ENCODE peak calls at places on chromosomes 16 and 17, in ten cellular contexts. K is HFFc6; T is nephron progenitor cell; S is pancreas; U is A549; D is CD4-positive, alpha-beta T cell; E is stomach; W is esophagus squamous epithelium; G is endothelial cell of umbilical vein; N is lower leg skin. C is an unnamed sample.
A peak's percentile ranks its signal among the peaks of the same experiment; 100 is the strongest.

GRCh38 chr16:69725480-69726312 is 664 bp downstream of the NQO1 start:
- DNase-seq in W (no peak), D (no peak), K (no peak), G (no peak), S (no peak), N (no peak), T (no peak), U (no peak), E (peak; percentile 25), C (no peak)

GRCh38 chr16:73473713-73474112 is 425.8 kb upstream of the ZFHX3 start:
- DNase-seq in T (no peak), E (no peak), K (no peak), S (no peak), U (no peak), D (no peak), N (no peak), G (no peak), W (no peak), C (no peak)

GRCh38 chr17:22514767-22515320 is 822.5 kb downstream of the KCNJ18 start:
- DNase-seq in T (no peak), W (no peak), G (no peak), N (no peak), K (no peak), S (no peak), E (no peak), D (no peak), U (no peak), C (peak; percentile 82)

GRCh38 chr17:64281962-64282752 is 19.1 kb upstream of the TEX2 start:
- DNase-seq in G (peak; percentile 87), U (peak; percentile 88), N (peak; percentile 31), S (peak; percentile 49), E (peak; percentile 68), T (peak; percentile 56), D (peak; percentile 9), K (peak; percentile 47), W (no peak), C (no peak)

GRCh38 chr16:52912565-52913173 is 140.0 kb downstream of the CHD9NB start:
- DNase-seq in K (peak; percentile 16), S (peak; percentile 60), T (peak; percentile 70), G (peak; percentile 48), N (peak; percentile 32), W (no peak), D (no peak), E (peak; percentile 85), U (peak; percentile 72), C (no peak)

GRCh38 chr17:19263621-19264010 is 26.4 kb downstream of the EPN2 start:
- DNase-seq in D (no peak), K (peak; percentile 68), T (no peak), U (no peak), S (no peak), E (no peak), G (peak; percentile 91), N (no peak), W (no peak), C (no peak)

GRCh38 chr16:89143911-89144675 is 27.5 kb upstream of the CDH15 start:
- DNase-seq in W (no peak), U (no peak), D (no peak), G (no peak), K (no peak), S (no peak), E (no peak), N (no peak), T (no peak), C (no peak)

GRCh38 chr17:78129385-78130079 is 977 bp upstream of the TMC6 start:
- DNase-seq in D (no peak), U (no peak), W (no peak), N (no peak), G (no peak), E (no peak), T (no peak), K (no peak), S (no peak), C (no peak)

GRCh38 chr16:50315346-50315997 is 49.1 kb downstream of the ADCY7 start:
- DNase-seq in K (no peak), T (no peak), D (no peak), U (no peak), S (no peak), G (no peak), W (no peak), N (no peak), E (no peak), C (no peak)

GRCh38 chr16:10817963-10818941 is at the start of gene TVP23A:
- DNase-seq in E (no peak), K (no peak), T (peak; percentile 78), W (no peak), D (no peak), S (no peak), G (no peak), U (no peak), N (no peak), C (no peak)

DNA sequence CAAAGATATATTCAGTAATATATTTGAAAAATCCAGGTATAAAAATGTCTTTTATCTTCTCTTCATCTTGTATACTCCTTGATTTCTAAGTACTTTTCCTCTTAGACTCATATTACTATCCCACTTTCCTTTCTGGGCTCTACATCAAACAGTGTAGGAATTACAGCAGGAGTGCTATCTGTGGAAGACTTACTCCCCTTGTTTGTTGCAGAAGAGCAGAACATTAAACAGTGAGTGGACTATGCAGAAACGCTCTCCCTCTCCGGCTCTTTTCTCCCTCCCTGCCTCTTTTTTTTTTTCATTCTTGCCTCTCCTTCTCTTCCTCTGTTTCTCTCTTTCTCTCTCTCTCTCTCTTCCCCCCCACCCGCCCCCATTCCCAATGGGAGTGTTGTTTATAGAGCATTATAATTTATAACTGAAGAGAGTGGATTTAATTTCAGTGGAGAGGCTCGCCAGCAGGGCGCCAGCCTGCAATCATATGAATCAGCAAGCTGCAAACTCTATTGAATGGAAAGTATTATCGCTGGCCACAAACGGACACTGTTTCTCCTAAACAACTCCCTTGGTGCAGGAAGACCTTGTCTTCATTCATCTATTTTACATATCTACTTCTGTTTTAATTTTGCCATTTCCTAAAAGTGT is 242.3 kb upstream of the TBX2 start:
- DNase-seq in E (no peak), W (no peak), K (peak; percentile 38), N (no peak), S (no peak), G (no peak), T (peak; percentile 10), D (no peak), U (peak; percentile 67), C (no peak)
- TF ChIP-seq CTCF in E (no peak), W (no peak), K (peak; percentile 38), N (no peak), S (no peak), G (no peak), T (no peak), D (no peak), U (no peak), C (no peak)

GRCh38 chr16:87185313-87185712 is 131.9 kb downstream of the C16orf95 start:
- DNase-seq in U (no peak), D (no peak), T (no peak), N (no peak), S (no peak), G (no peak), W (no peak), K (no peak), E (no peak), C (no peak)
- TF ChIP-seq CTCF in U (no peak), D (no peak), T (no peak), N (no peak), S (no peak), G (peak; percentile 23), W (no peak), K (no peak), E (no peak), C (no peak)

GRCh38 chr17:32487460-32488176 is 825 bp downstream of the CDK5R1 start:
- DNase-seq in U (peak; percentile 31), E (no peak), N (no peak), D (no peak), K (no peak), W (no peak), G (peak; percentile 24), T (peak; percentile 55), S (peak; percentile 53), C (no peak)
- TF ChIP-seq CTCF in U (no peak), E (no peak), N (no peak), D (no peak), K (no peak), W (no peak), G (no peak), T (no peak), S (no peak), C (no peak)

GRCh38 chr17:50534222-50534978 is 1.9 kb downstream of the EPN3 start:
- DNase-seq in U (peak; percentile 39), T (no peak), S (peak; percentile 85), D (no peak), W (no peak), G (no peak), E (peak; percentile 83), N (no peak), K (no peak), C (no peak)
- TF ChIP-seq CTCF in U (peak; percentile 23), T (peak; percentile 35), S (peak; percentile 52), D (peak; percentile 16), W (peak; percentile 36), G (peak; percentile 54), E (no peak), N (no peak), K (peak; percentile 50), C (no peak)

GRCh38 chr17:28744104-28744801 is 442 bp downstream of the TRAF4 start:
- DNase-seq in S (peak; percentile 79), W (no peak), T (peak; percentile 87), D (peak; percentile 39), K (no peak), U (peak; percentile 81), N (no peak), G (peak; percentile 51), E (peak; percentile 61), C (no peak)

GRCh38 chr17:28741358-28742349 is 2.2 kb upstream of the TRAF4 start:
- DNase-seq in W (no peak), K (no peak), N (no peak), E (no peak), D (no peak), G (no peak), T (no peak), S (peak; percentile 19), U (no peak), C (no peak)

GRCh38 chr17:28744802-28745051 is 916 bp downstream of the TRAF4 start:
- DNase-seq in S (no peak), D (no peak), N (no peak), T (no peak), W (no peak), E (no peak), G (no peak), K (no peak), U (no peak), C (no peak)

GRCh38 chr17:28745052-28745776 is 1.4 kb downstream of the TRAF4 start:
- DNase-seq in G (peak; percentile 72), S (peak; percentile 69), K (no peak), W (no peak), N (no peak), D (no peak), T (peak; percentile 67), E (peak; percentile 75), U (peak; percentile 64), C (no peak)

GRCh38 chr17:28743243-28744103 is at the start of gene TRAF4:
- DNase-seq in S (peak; percentile 86), U (peak; percentile 93), N (peak; percentile 69), E (peak; percentile 89), W (no peak), D (no peak), T (peak; percentile 87), G (peak; percentile 63), K (peak; percentile 93), C (no peak)
- TF ChIP-seq CTCF in S (no peak), U (peak; percentile 41), N (no peak), E (no peak), W (peak; percentile 10), D (no peak), T (no peak), G (no peak), K (no peak), C (no peak)